ENCODE peak calls at places on chromosome 21, in eight cellular contexts. W is osteocyte, Q is stomach, D is tibial artery, J is GM12865, M is mammary epithelial cell, T is MCF 10A, V is body of pancreas. C is an unnamed sample.

GRCh38 chr21:45353200-45353599 is 51.8 kb upstream of the COL18A1 start:
- DNase-seq in W (no peak), Q (no peak), D (no peak), J (no peak), M (no peak), T (no peak), V (no peak), C (no peak)

GRCh38 chr21:31161157-31161556 is 122.9 kb upstream of the KRTAP19-8 start:
- DNase-seq in W (no peak), Q (no peak), D (no peak), J (no peak), M (peak), T (peak), V (no peak), C (no peak)

GRCh38 chr21:41961282-41961701 is 7.5 kb upstream of the C2CD2 start:
- DNase-seq in W (no peak), Q (no peak), D (no peak), J (no peak), M (no peak), T (no peak), V (no peak), C (no peak)

GRCh38 chr21:42563261-42564045 is 49.8 kb downstream of the SLC37A1 start:
- DNase-seq in W (no peak), Q (peak), D (peak), J (no peak), M (peak), T (peak), V (peak), C (no peak)

GRCh38 chr21:41580758-41581554 is 73.0 kb upstream of the TMPRSS2 start:
- DNase-seq in W (no peak), Q (peak), D (no peak), J (no peak), M (peak), T (peak), V (no peak), C (no peak)

GRCh38 chr21:45266518-45267389 is 20.9 kb downstream of the POFUT2 start:
- DNase-seq in W (peak), Q (peak), D (peak), J (no peak), M (no peak), T (no peak), V (peak), C (no peak)

GRCh38 chr21:20802631-20803260 is 195.5 kb upstream of the NCAM2 start:
- DNase-seq in W (no peak), Q (no peak), D (no peak), J (no peak), M (no peak), T (no peak), V (no peak), C (no peak)

GRCh38 chr21:45484318-45484717 is 57.9 kb downstream of the SLC19A1 start:
- DNase-seq in W (no peak), Q (no peak), D (no peak), J (no peak), M (no peak), T (no peak), V (no peak), C (no peak)

GRCh38 chr21:44779417-44780139 is 22.0 kb downstream of the UBE2G2 start:
- DNase-seq in W (no peak), Q (no peak), D (no peak), J (no peak), M (peak), T (no peak), V (no peak), C (no peak)

GRCh38 chr21:42056468-42056867 is 14.6 kb upstream of the UMODL1 start:
- DNase-seq in W (no peak), Q (peak), D (no peak), J (no peak), M (no peak), T (no peak), V (no peak), C (no peak)

GRCh38 chr21:31917108-31917507 is 44.3 kb downstream of the HUNK start:
- DNase-seq in W (no peak), Q (no peak), D (no peak), J (no peak), M (no peak), T (no peak), V (no peak), C (no peak)

GRCh38 chr21:42400525-42400924 is 3.2 kb upstream of the UBASH3A start:
- DNase-seq in W (no peak), Q (no peak), D (no peak), J (peak), M (peak), T (peak), V (no peak), C (no peak)

GRCh38 chr21:21973806-21974205 is 975.6 kb downstream of the NCAM2 start:
- DNase-seq in W (no peak), Q (no peak), D (no peak), J (no peak), M (no peak), T (no peak), V (no peak), C (no peak)

GRCh38 chr21:14589855-14590563 is 43.9 kb upstream of the SAMSN1 start:
- DNase-seq in W (no peak), Q (no peak), D (no peak), J (peak), M (no peak), T (no peak), V (no peak), C (no peak)

GRCh38 chr21:45450741-45451740 is 46.1 kb downstream of the COL18A1 start:
- DNase-seq in W (no peak), Q (no peak), D (no peak), J (no peak), M (no peak), T (no peak), V (no peak), C (no peak)

GRCh38 chr21:21412096-21412495 is 413.9 kb downstream of the NCAM2 start:
- DNase-seq in W (no peak), Q (no peak), D (no peak), J (no peak), M (no peak), T (no peak), V (no peak), C (no peak)

GRCh38 chr21:45993210-45994085 is 11.9 kb downstream of the COL6A1 start:
- DNase-seq in W (peak), Q (no peak), D (peak), J (no peak), M (no peak), T (no peak), V (peak), C (no peak)

GRCh38 chr21:45104560-45104959 is 30.2 kb downstream of the ADARB1 start:
- DNase-seq in W (no peak), Q (peak), D (no peak), J (peak), M (peak), T (peak), V (peak), C (no peak)

GRCh38 chr21:45548711-45549491 is 6.7 kb upstream of the SLC19A1 start:
- DNase-seq in W (no peak), Q (no peak), D (no peak), J (no peak), M (no peak), T (no peak), V (no peak), C (no peak)

GRCh38 chr21:42518216-42518615 is 4.6 kb downstream of the SLC37A1 start:
- DNase-seq in W (no peak), Q (no peak), D (no peak), J (no peak), M (peak), T (peak), V (no peak), C (no peak)

GRCh38 chr21:31946236-31946635 is 73.4 kb downstream of the HUNK start:
- DNase-seq in W (no peak), Q (no peak), D (no peak), J (no peak), M (no peak), T (no peak), V (no peak), C (no peak)

GRCh38 chr21:15445327-15445726 is 284.5 kb upstream of the USP25 start:
- DNase-seq in W (no peak), Q (no peak), D (no peak), J (peak), M (no peak), T (no peak), V (no peak), C (no peak)

GRCh38 chr21:15823486-15824150 is 93.8 kb downstream of the USP25 start:
- DNase-seq in W (no peak), Q (no peak), D (no peak), J (no peak), M (no peak), T (no peak), V (no peak), C (no peak)

GRCh38 chr21:21188513-21189188 is 190.4 kb downstream of the NCAM2 start:
- DNase-seq in W (no peak), Q (no peak), D (no peak), J (no peak), M (no peak), T (no peak), V (no peak), C (no peak)

GRCh38 chr21:39189857-39190604 is 6.8 kb upstream of the PSMG1 start:
- DNase-seq in W (no peak), Q (no peak), D (no peak), J (no peak), M (peak), T (no peak), V (no peak), C (no peak)

GRCh38 chr21:41668051-41668541 is 98.8 kb downstream of the RIPK4 start:
- DNase-seq in W (no peak), Q (no peak), D (no peak), J (no peak), M (no peak), T (no peak), V (no peak), C (no peak)

GRCh38 chr21:17775431-17776126 is 43.6 kb downstream of the C21orf91 start:
- DNase-seq in W (no peak), Q (no peak), D (no peak), J (peak), M (no peak), T (no peak), V (no peak), C (no peak)

GRCh38 chr21:35606578-35606977 is 453.7 kb downstream of the SETD4 start:
- DNase-seq in W (no peak), Q (no peak), D (no peak), J (no peak), M (peak), T (no peak), V (no peak), C (no peak)

GRCh38 chr21:35602811-35603210 is 457.5 kb downstream of the SETD4 start:
- DNase-seq in W (no peak), Q (no peak), D (no peak), J (no peak), M (no peak), T (no peak), V (no peak), C (no peak)

GRCh38 chr21:35607406-35607805 is 452.9 kb downstream of the SETD4 start:
- DNase-seq in W (no peak), Q (no peak), D (no peak), J (no peak), M (no peak), T (no peak), V (no peak), C (no peak)

GRCh38 chr21:35606136-35606535 is 454.2 kb downstream of the SETD4 start:
- DNase-seq in W (no peak), Q (no peak), D (no peak), J (no peak), M (peak), T (no peak), V (no peak), C (no peak)

GRCh38 chr21:35603471-35603870 is 456.9 kb downstream of the SETD4 start:
- DNase-seq in W (no peak), Q (no peak), D (no peak), J (no peak), M (no peak), T (no peak), V (no peak), C (no peak)
- TF ChIP-seq CTCF in W (no peak), Q (no peak), D (no peak), J (no peak), M (peak), T (no peak), V (no peak), C (no peak)

GRCh38 chr21:34129039-34129891 is 55.9 kb downstream of the MRPS6 start:
- DNase-seq in W (peak), Q (peak), D (peak), J (no peak), M (peak), T (peak), V (peak), C (peak)
- TF ChIP-seq CTCF in W (peak), Q (no peak), D (peak), J (no peak), M (peak), T (no peak), V (peak), C (peak)

DNA sequence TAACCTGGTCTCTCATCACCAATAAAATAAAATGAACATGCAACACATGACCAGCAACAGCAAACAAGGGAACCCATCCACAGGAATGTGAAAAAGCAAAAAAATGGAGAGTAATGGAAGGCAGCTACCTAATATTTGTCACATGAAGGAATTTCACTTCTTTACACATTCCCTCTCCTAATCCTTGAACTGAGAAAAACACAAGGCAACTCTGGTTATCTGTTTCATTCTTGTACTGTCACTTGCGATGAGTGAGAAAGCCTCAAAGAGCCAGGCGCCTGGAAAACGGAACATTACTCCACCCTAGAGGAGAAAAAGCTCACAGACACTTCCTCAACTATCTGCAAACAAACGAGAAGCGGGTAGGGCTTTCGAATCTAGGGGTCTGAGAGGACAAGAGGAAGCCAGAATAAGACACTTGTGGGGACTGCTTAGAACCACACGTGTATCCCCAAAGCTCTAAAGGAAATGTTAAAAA is 13.8 kb downstream of the HSF2BP start:
- DNase-seq in W (no peak), Q (peak), D (peak), J (peak), M (peak), T (peak), V (peak), C (peak)
- TF ChIP-seq CTCF in W (peak), Q (no peak), D (peak), J (peak), M (peak), T (peak), V (peak), C (peak)

GRCh38 chr21:27424601-27425000 is 457.7 kb upstream of the ADAMTS5 start:
- DNase-seq in W (no peak), Q (no peak), D (no peak), J (no peak), M (peak), T (no peak), V (no peak), C (no peak)

GRCh38 chr21:27425172-27425571 is 458.3 kb upstream of the ADAMTS5 start:
- DNase-seq in W (no peak), Q (no peak), D (no peak), J (no peak), M (no peak), T (no peak), V (no peak), C (no peak)

GRCh38 chr21:27425574-27425973 is 458.7 kb upstream of the ADAMTS5 start:
- DNase-seq in W (no peak), Q (no peak), D (no peak), J (no peak), M (peak), T (peak), V (no peak), C (no peak)

GRCh38 chr21:27426196-27426595 is 459.3 kb upstream of the ADAMTS5 start:
- DNase-seq in W (no peak), Q (no peak), D (no peak), J (no peak), M (no peak), T (no peak), V (no peak), C (no peak)

GRCh38 chr21:27429612-27430361 is 462.9 kb upstream of the ADAMTS5 start:
- DNase-seq in W (no peak), Q (no peak), D (no peak), J (no peak), M (no peak), T (no peak), V (no peak), C (no peak)
- TF ChIP-seq CTCF in W (no peak), Q (no peak), D (no peak), J (no peak), M (no peak), T (no peak), V (no peak), C (no peak)

DNA sequence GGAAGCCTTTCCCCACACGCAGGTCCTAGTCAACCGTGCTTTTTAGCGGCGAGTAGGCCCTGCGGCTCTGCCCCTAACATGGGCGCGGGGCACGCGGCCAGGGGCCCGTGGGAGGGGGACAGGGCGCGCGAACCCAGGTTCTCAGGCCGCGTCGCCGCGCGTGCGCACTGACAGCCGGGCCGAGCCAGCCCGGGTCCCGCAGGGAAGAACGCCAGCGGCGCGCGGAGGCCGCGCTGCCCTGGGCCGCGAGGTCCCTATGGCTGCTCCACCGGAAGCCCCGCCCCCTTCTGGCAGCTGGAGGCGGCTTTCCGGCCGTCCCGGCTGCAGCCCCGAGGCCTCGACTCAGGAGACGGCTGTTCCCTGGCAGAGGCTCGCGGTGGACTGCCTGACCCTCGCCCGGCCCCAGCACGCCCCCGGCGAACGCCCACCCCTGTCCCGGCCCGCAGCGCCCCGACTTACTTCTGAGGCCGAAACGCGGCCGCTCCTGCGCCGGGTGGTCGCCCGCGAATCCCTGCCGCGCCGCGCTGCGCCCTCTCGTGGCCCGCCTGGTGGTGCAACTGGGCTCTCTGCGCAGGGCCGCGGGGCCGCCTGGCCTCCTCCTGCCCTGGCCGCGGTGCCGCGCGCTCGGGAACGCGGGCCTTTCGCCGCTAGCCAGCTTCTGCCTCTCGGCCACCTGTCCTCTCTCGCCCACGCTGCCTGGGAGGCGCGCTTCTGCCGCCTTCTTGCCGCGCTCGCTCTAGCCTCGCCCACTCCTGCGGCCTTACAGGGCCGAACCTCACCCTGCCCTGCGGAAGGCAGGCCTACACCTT is 16.6 kb upstream of the RIPPLY3 start:
- DNase-seq in W (peak), Q (peak), D (peak), J (peak), M (peak), T (peak), V (peak), C (peak)
- TF ChIP-seq CTCF in W (peak), Q (peak), D (peak), J (peak), M (peak), T (peak), V (peak), C (peak)

C was measured in gastrocnemius medialis.